ENCODE peak calls at places on chromosome 22, in nine cellular contexts. G, E, S, C, Q, P, A, T and D are unnamed samples. For H3K9me3, the result is how much of the 10 kb centered on the place peaks cover.

GRCh38 chr22:20216863-20217499 is 51.1 kb downstream of the RTN4R start:
- DNase-seq in G (no peak), E (no peak), S (no peak), C (no peak), Q (no peak), P (no peak), A (no peak), T (no peak), D (no peak)

GRCh38 chr22:25853501-25853900 is 111.5 kb downstream of the MYO18B start:
- DNase-seq in G (no peak), E (no peak), S (no peak), C (no peak), Q (no peak), P (no peak), A (no peak), T (no peak), D (no peak)

GRCh38 chr22:22682807-22683667 is 38.6 kb downstream of the GGTLC2 start:
- DNase-seq in G (peak), E (no peak), S (no peak), C (no peak), Q (no peak), P (no peak), A (peak), T (no peak), D (no peak)

GRCh38 chr22:28768701-28769393 is 3.6 kb upstream of the CCDC117 start:
- DNase-seq in G (no peak), E (no peak), S (no peak), C (no peak), Q (no peak), P (no peak), A (no peak), T (no peak), D (no peak)

GRCh38 chr22:45510376-45511232 is 7.9 kb downstream of the FBLN1 start:
- DNase-seq in G (peak), E (no peak), S (no peak), C (no peak), Q (no peak), P (no peak), A (no peak), T (no peak), D (no peak)

GRCh38 chr22:46047226-46047625 is 70.3 kb upstream of the WNT7B start:
- DNase-seq in G (no peak), E (no peak), S (peak), C (no peak), Q (no peak), P (peak), A (no peak), T (no peak), D (no peak)

GRCh38 chr22:22848364-22848866 is 39.2 kb upstream of the IGLL5 start:
- DNase-seq in G (peak), E (peak), S (peak), C (peak), Q (no peak), P (peak), A (peak), T (peak), D (peak)

GRCh38 chr22:32971252-32971651 is 86.9 kb downstream of the SYN3 start:
- DNase-seq in G (no peak), E (no peak), S (no peak), C (no peak), Q (no peak), P (no peak), A (no peak), T (no peak), D (no peak)

GRCh38 chr22:40463727-40464126 is 93.3 kb downstream of the SGSM3 start:
- DNase-seq in G (no peak), E (no peak), S (no peak), C (no peak), Q (no peak), P (no peak), A (no peak), T (peak), D (no peak)

GRCh38 chr22:44671742-44672141 is 30.3 kb upstream of the PRR5 start:
- DNase-seq in G (peak), E (no peak), S (no peak), C (peak), Q (no peak), P (no peak), A (no peak), T (peak), D (no peak)

GRCh38 chr22:19571995-19572394 is 47.8 kb upstream of the CLDN5 start:
- DNase-seq in G (no peak), E (no peak), S (no peak), C (no peak), Q (no peak), P (no peak), A (no peak), T (no peak), D (no peak)

GRCh38 chr22:46449116-46449691 is 88.2 kb downstream of the CELSR1 start:
- DNase-seq in G (no peak), E (no peak), S (no peak), C (no peak), Q (no peak), P (no peak), A (no peak), T (no peak), D (no peak)

GRCh38 chr22:50529416-50530279 is at the start of gene TYMP:
- DNase-seq in G (peak), E (no peak), S (no peak), C (no peak), Q (no peak), P (peak), A (peak), T (peak), D (peak)

GRCh38 chr22:19718255-19719054 is 4.2 kb downstream of the SEPTIN5 start:
- DNase-seq in G (no peak), E (no peak), S (no peak), C (no peak), Q (no peak), P (no peak), A (no peak), T (no peak), D (no peak)

GRCh38 chr22:27603823-27604190 is 197.7 kb downstream of the MN1 start:
- DNase-seq in G (peak), E (peak), S (peak), C (no peak), Q (no peak), P (no peak), A (no peak), T (no peak), D (no peak)

GRCh38 chr22:31206896-31207687 is 5.0 kb upstream of the LIMK2 start:
- DNase-seq in G (no peak), E (no peak), S (no peak), C (no peak), Q (no peak), P (peak), A (no peak), T (no peak), D (no peak)

GRCh38 chr22:44536411-44536810 is 38.4 kb upstream of the RTL6 start:
- DNase-seq in G (no peak), E (no peak), S (no peak), C (no peak), Q (no peak), P (no peak), A (no peak), T (no peak), D (no peak)

GRCh38 chr22:39994046-39994565 is 648 bp upstream of the FAM83F start:
- DNase-seq in G (no peak), E (no peak), S (no peak), C (peak), Q (no peak), P (no peak), A (no peak), T (peak), D (peak)

GRCh38 chr22:26573026-26573662 is 16.8 kb downstream of the TPST2 start:
- DNase-seq in G (peak), E (peak), S (peak), C (no peak), Q (no peak), P (no peak), A (no peak), T (no peak), D (no peak)

GRCh38 chr22:49048591-49048990 is 779.1 kb downstream of the BRD1 start:
- DNase-seq in G (no peak), E (peak), S (no peak), C (no peak), Q (no peak), P (no peak), A (no peak), T (no peak), D (no peak)

GRCh38 chr22:49047461-49047860 is 780.2 kb downstream of the BRD1 start:
- DNase-seq in G (peak), E (peak), S (no peak), C (no peak), Q (no peak), P (no peak), A (no peak), T (no peak), D (no peak)

GRCh38 chr22:49051491-49052022 is 776.1 kb downstream of the BRD1 start:
- DNase-seq in G (no peak), E (peak), S (no peak), C (no peak), Q (no peak), P (no peak), A (no peak), T (no peak), D (no peak)

GRCh38 chr22:49052023-49052538 is 775.6 kb downstream of the BRD1 start:
- DNase-seq in G (peak), E (peak), S (no peak), C (no peak), Q (no peak), P (no peak), A (no peak), T (no peak), D (peak)

DNA sequence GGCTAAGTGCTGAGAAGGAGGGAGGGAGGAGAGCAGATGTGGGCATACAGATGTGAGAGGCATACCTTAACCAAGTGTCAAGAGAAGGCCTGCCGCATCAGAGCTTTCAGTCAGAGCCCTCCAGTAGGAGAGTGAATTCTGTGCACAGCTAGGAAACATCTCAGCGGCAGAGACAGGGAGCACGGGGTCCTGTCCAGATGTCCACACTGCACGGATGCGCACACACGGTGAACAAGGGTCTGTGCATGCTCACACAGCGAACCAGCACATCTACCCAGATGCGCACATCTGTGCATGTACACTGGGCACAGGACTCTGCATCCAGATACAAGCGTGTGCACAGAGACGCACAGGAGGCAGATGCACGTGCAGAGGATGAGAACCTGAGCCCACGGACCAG is 778.0 kb downstream of the BRD1 start:
- DNase-seq in G (no peak), E (no peak), S (no peak), C (no peak), Q (no peak), P (no peak), A (no peak), T (no peak), D (no peak)
- H3K9me3 ChIP-seq in G (under half), E (under half), S (under half), C (under half), Q (under half), P (under half), A (under half), T (under half), D (under half)

GRCh38 chr22:49270595-49271368 is 556.9 kb downstream of the BRD1 start:
- DNase-seq in G (no peak), E (peak), S (peak), C (no peak), Q (no peak), P (no peak), A (no peak), T (no peak), D (no peak)
- H3K9me3 ChIP-seq in G (under half), E (under half), S (under half), C (under half), Q (under half), P (under half), A (under half), T (under half), D (under half)

GRCh38 chr22:38655532-38656255 is 498 bp downstream of the FAM227A start:
- DNase-seq in G (peak), E (no peak), S (no peak), C (no peak), Q (no peak), P (no peak), A (no peak), T (no peak), D (no peak)
- H3K9me3 ChIP-seq in G (under half), E (under half), S (under half), C (under half), Q (under half), P (under half), A (under half), T (under half), D (under half)

DNA sequence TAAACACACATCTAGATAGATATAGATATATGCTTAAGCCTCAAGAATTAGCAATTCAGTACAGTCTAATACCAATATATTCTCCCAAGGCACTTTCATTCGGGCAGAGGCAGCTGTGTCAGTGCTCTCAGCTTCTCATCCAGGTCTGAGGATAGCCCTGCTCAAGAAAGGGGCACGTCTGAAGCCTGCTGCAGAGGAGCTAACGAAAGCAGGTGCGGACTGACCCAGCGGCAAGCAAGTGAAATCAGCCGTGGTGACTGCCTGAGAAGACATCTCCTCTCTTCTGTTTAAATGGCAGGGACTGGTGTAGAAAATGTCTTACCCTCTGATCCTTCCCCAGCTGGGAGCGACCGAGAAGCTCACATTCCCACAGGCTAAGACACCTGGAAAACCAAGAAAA is 468.6 kb downstream of the BRD1 start:
- DNase-seq in G (no peak), E (no peak), S (peak), C (no peak), Q (no peak), P (no peak), A (no peak), T (no peak), D (no peak)
- H3K9me3 ChIP-seq in G (under half), E (under half), S (under half), C (under half), Q (under half), P (under half), A (under half), T (under half), D (under half)

GRCh38 chr22:36942561-36942960 is 29.1 kb downstream of the CSF2RB start:
- DNase-seq in G (no peak), E (no peak), S (no peak), C (no peak), Q (no peak), P (no peak), A (no peak), T (no peak), D (no peak)
- H3K9me3 ChIP-seq in G (under half), E (under half), S (under half), C (under half), Q (under half), P (under half), A (under half), T (under half), D (under half)

DNA sequence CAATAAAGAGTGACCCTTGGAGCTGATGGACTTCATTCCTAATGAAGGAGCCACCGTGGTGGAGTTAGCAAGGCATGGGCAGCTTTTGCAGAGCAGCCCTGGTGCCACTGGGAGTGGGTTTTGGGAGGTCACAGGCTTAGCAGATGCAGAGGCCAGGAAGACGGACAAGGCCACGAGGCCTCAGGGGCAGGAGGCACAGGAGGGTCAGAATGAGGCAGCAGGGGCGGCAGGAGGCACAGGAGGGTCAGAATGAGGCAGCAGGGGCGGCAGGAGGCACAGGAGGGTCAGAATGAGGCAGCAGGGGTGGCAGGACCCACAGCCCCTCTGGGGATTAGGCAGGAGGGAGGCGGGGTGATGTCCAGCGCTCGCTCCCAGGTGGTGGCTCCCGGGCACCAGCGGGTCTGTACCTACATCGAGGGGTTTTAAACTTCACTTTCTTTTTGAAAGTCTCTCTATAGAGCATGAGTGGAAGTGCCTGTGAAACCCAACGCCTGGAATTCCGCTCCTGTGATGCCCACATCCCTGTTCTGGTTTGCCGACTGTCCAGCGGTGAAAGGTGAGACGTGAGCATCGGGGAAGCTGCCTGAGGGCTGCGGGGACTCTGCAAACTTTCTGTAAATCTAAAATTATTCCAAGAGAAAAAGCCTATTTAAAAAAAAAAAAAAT is 521.6 kb downstream of the BRD1 start:
- DNase-seq in G (no peak), E (no peak), S (peak), C (no peak), Q (no peak), P (peak), A (no peak), T (no peak), D (no peak)
- H3K9me3 ChIP-seq in G (under half), E (under half), S (under half), C (under half), Q (under half), P (under half), A (under half), T (under half), D (under half)